ENCODE peak calls at places on chromosomes 11 and 22, in eight cellular contexts. K, G, W, H, R, C, L and N are unnamed samples. For H3K9me3, the result is how much of the 10 kb centered on the place peaks cover.

GRCh38 chr11:110186867-110187266 is 93.7 kb downstream of the ZC3H12C start:
- DNase-seq in K (no peak), R (no peak), G (no peak), H (no peak), C (no peak), L (no peak), W (no peak), N (no peak)

GRCh38 chr22:49535126-49535525 is 292.5 kb downstream of the BRD1 start:
- DNase-seq in G (peak), R (no peak), L (no peak), W (no peak), K (no peak), H (no peak), C (no peak), N (no peak)

GRCh38 chr11:111798279-111798678 is 32.1 kb upstream of the PPP2R1B start:
- DNase-seq in W (no peak), L (no peak), G (no peak), R (no peak), K (no peak), C (no peak), H (no peak), N (no peak)

GRCh38 chr22:36267058-36267457 is 14.1 kb downstream of the APOL1 start:
- DNase-seq in R (no peak), G (no peak), K (no peak), H (no peak), C (no peak), L (no peak), W (no peak), N (no peak)

GRCh38 chr11:73636249-73636648 is 10.1 kb upstream of the PLEKHB1 start:
- DNase-seq in W (no peak), L (no peak), C (no peak), R (no peak), H (no peak), K (no peak), G (no peak), N (no peak)

GRCh38 chr11:10561043-10561818 is 7.2 kb downstream of the LYVE1 start:
- DNase-seq in W (no peak), H (no peak), C (no peak), L (no peak), G (no peak), K (no peak), R (peak), N (no peak)

GRCh38 chr22:38755911-38756532 is at the start of gene SUN2:
- DNase-seq in K (peak), R (peak), L (peak), C (peak), W (peak), H (peak), G (peak), N (peak)

GRCh38 chr11:118081241-118081958 is 4.5 kb downstream of the TMPRSS4 start:
- DNase-seq in W (no peak), G (peak), K (no peak), L (no peak), R (no peak), H (no peak), C (no peak), N (no peak)

GRCh38 chr11:63682045-63682915 is 980 bp downstream of the RTN3 start:
- DNase-seq in K (peak), L (no peak), C (no peak), R (peak), G (peak), H (peak), W (peak), N (peak)

GRCh38 chr11:118655486-118656190 is 23.8 kb downstream of the TREH start:
- DNase-seq in W (no peak), R (no peak), C (no peak), L (no peak), G (no peak), H (no peak), K (no peak), N (no peak)

GRCh38 chr11:67667490-67668190 is 6.8 kb downstream of the ALDH3B2 start:
- DNase-seq in C (no peak), G (no peak), R (no peak), W (no peak), H (peak), K (no peak), L (no peak), N (no peak)

GRCh38 chr11:35590412-35590811 is 27.8 kb upstream of the FJX1 start:
- DNase-seq in K (no peak), H (no peak), W (no peak), C (no peak), R (no peak), L (no peak), G (no peak), N (peak)

GRCh38 chr11:108117746-108118371 is 3.5 kb upstream of the ACAT1 start:
- DNase-seq in C (peak), K (no peak), R (peak), L (no peak), G (no peak), W (peak), H (no peak), N (peak)

GRCh38 chr22:50242406-50242949 is 2.3 kb downstream of the TUBGCP6 start:
- DNase-seq in H (no peak), W (no peak), L (no peak), K (no peak), C (no peak), R (no peak), G (no peak), N (no peak)

GRCh38 chr11:106998126-106998525 is 20.1 kb downstream of the GUCY1A2 start:
- DNase-seq in H (no peak), C (no peak), K (no peak), L (no peak), W (no peak), G (no peak), R (no peak), N (peak)

GRCh38 chr22:50697667-50698506 is 25.3 kb downstream of the SHANK3 start:
- DNase-seq in W (peak), L (no peak), K (no peak), C (no peak), H (no peak), G (peak), R (no peak), N (no peak)

GRCh38 chr11:12003329-12003728 is 5.1 kb downstream of the DKK3 start:
- DNase-seq in G (no peak), K (no peak), W (no peak), L (no peak), H (no peak), R (no peak), C (no peak), N (no peak)

GRCh38 chr11:69122642-69123431 is 32.9 kb upstream of the SMIM38 start:
- DNase-seq in W (peak), L (peak), K (peak), R (peak), C (peak), G (peak), H (no peak), N (peak)

GRCh38 chr22:43345761-43346261 is 2.6 kb upstream of the SCUBE1 start:
- DNase-seq in G (no peak), C (no peak), K (no peak), W (no peak), R (peak), L (no peak), H (no peak), N (no peak)

GRCh38 chr22:45319319-45319675 is 9.6 kb downstream of the FAM118A start:
- DNase-seq in L (no peak), W (no peak), C (no peak), G (no peak), K (no peak), H (peak), R (no peak), N (no peak)

GRCh38 chr11:72599325-72600117 is 74.7 kb downstream of the PDE2A start:
- DNase-seq in K (no peak), H (no peak), L (no peak), W (no peak), G (no peak), R (peak), C (no peak), N (no peak)

GRCh38 chr11:103633037-103633788 is 403.2 kb upstream of the DDI1 start:
- DNase-seq in K (no peak), L (no peak), W (no peak), C (no peak), R (no peak), H (no peak), G (no peak), N (peak)

GRCh38 chr11:78659326-78660319 is 85.0 kb upstream of the NARS2 start:
- DNase-seq in H (no peak), C (no peak), K (no peak), W (no peak), R (no peak), L (no peak), G (no peak), N (peak)

GRCh38 chr11:34356576-34356917 is 1.3 kb downstream of the ABTB2 start:
- DNase-seq in H (peak), R (peak), G (no peak), K (peak), L (peak), W (peak), C (no peak), N (peak)

GRCh38 chr11:7548659-7549283 is 35.0 kb downstream of the PPFIBP2 start:
- DNase-seq in C (peak), G (no peak), H (no peak), W (peak), L (no peak), R (peak), K (no peak), N (no peak)

GRCh38 chr11:130873766-130874165 is 42.5 kb downstream of the SNX19 start:
- DNase-seq in H (no peak), L (no peak), R (no peak), K (no peak), C (no peak), G (no peak), W (no peak), N (no peak)

GRCh38 chr11:1518301-1518700 is 31.7 kb upstream of the MOB2 start:
- DNase-seq in K (no peak), R (no peak), H (no peak), L (no peak), W (no peak), C (no peak), G (no peak), N (no peak)

GRCh38 chr22:46501701-46502100 is 35.7 kb downstream of the CELSR1 start:
- DNase-seq in C (no peak), R (peak), W (no peak), H (no peak), G (no peak), L (no peak), K (no peak), N (peak)

GRCh38 chr11:62923634-62924411 is 2.7 kb upstream of the CHRM1 start:
- DNase-seq in G (no peak), R (no peak), W (peak), L (no peak), H (no peak), K (no peak), C (peak), N (peak)

GRCh38 chr11:70409437-70409836 is 11.1 kb downstream of the CTTN start:
- DNase-seq in K (no peak), H (no peak), L (no peak), W (no peak), C (no peak), R (no peak), G (no peak), N (no peak)

GRCh38 chr11:119380160-119380815 is 1.2 kb downstream of the USP2 start:
- DNase-seq in C (no peak), W (no peak), H (no peak), G (no peak), R (no peak), K (peak), L (no peak), N (no peak)

DNA sequence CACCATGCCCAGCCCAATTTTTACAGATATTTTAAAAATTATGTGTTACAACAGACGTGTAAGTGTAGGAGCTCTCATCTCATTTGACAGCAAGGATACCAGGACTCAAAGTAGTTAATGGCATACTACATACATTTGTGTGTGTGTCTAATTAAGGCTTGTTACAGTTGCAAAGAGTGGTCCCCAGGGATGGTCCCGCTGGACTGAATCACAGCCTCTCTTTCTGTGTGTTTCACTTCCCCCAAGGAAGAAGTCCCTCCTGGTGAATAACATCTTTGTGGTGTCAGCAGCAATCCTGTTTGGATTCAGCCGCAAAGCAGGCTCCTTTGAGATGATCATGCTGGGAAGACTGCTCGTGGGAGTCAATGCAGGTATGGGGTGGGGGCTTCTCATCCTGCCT is 17.2 kb downstream of the SLC2A11 start:
- DNase-seq in W (no peak), C (no peak), L (no peak), G (no peak), R (no peak), K (no peak), H (no peak), N (peak)
- H3K9me3 ChIP-seq in W (under half), C (under half), L (under half), G (under half), R (under half), K (under half), H (under half), N (under half)

DNA sequence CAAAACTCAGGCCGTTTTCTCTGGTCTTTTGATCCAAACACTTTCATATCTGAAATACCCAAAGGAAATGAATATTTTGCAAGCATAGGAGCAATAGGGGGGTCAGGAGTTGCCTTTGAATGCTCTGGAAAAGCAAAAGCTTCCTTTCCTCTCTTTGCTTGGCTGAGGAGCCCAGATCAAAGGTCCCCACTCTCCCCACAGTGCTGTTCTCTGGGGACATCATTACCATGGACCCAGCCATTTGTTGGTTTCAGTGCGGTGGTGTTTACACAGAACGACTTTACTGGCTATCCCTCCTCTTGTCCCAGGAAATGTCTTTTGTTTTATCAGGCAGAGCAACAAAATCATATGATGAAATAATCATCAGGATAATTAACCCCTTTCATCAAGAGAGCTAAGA is 1089.1 kb downstream of the TBC1D22A start:
- DNase-seq in W (no peak), C (no peak), H (peak), G (no peak), L (no peak), K (no peak), R (no peak), N (no peak)
- H3K9me3 ChIP-seq in W (under half), C (under half), H (under half), G (under half), L (under half), K (under half), R (under half), N (under half)

GRCh38 chr11:32566527-32566926 is 17.1 kb upstream of the EIF3M start:
- DNase-seq in R (no peak), W (no peak), H (no peak), K (no peak), C (no peak), G (no peak), L (no peak), N (no peak)
- H3K9me3 ChIP-seq in R (under half), W (under half), H (under half), K (under half), C (under half), G (under half), L (under half), N (under half)

GRCh38 chr22:48520207-48520606 is 1307.5 kb downstream of the BRD1 start:
- DNase-seq in H (no peak), W (no peak), R (no peak), K (no peak), C (no peak), L (no peak), G (no peak), N (no peak)
- H3K9me3 ChIP-seq in H (under half), W (under half), R (under half), K (under half), C (under half), L (under half), G (under half), N (under half)

GRCh38 chr22:37333724-37334460 is 51.6 kb downstream of the CYTH4 start:
- DNase-seq in C (no peak), L (no peak), K (no peak), H (no peak), R (no peak), W (no peak), G (no peak), N (peak)
- H3K9me3 ChIP-seq in C (under half), L (under half), K (under half), H (under half), R (under half), W (under half), G (under half), N (under half)

DNA sequence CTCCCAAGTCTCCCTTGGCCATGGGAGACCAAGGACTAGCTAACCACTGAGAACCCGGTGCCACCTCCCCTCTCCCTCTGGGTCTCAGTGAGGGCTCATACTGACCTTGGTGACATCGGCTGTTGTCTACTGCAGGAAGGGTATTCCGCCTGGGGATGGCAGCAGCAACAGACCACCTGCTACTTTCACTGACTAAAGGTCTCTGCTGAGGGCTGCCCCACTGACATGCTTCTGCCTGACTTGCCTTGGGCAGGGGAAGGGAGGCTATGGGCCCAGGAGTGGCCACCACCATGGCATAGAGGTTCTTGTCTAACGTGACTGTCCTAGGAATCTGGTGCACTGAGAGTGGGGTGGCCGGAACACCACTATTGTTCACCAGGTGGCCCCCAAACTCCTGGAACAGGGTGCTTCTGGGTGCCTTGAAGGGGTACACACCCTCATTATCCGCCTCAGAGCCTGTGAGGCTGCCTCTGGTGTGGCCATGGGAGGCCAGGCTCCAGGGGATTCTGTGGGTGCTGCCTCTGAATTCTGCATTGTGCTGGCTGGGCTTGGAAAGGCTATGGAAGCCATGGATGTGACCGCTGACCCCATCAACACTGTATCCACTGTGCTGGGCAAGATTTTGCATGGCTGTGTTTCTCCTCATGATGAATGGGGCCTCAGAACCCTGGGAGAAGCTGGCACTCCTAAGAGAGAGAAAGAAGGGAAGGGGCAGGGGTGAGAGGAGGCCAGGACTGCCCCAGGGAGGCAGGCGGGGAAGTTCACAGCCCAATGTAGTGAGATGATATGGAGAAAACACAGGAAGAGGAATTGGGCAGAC is 38.3 kb downstream of the GAB4 start:
- DNase-seq in L (no peak), G (no peak), H (no peak), W (no peak), R (no peak), C (no peak), K (no peak), N (no peak)
- H3K9me3 ChIP-seq in L (under half), G (under half), H (under half), W (under half), R (under half), C (under half), K (under half), N (under half)

GRCh38 chr22:30017824-30018223 is 62.4 kb upstream of the HORMAD2 start:
- DNase-seq in C (no peak), G (no peak), K (no peak), L (no peak), R (no peak), W (no peak), H (no peak), N (no peak)
- H3K9me3 ChIP-seq in C (under half), G (under half), K (under half), L (under half), R (under half), W (under half), H (under half), N (under half)

GRCh38 chr11:100965346-100965745 is 164.3 kb downstream of the PGR start:
- DNase-seq in G (no peak), L (no peak), W (no peak), R (no peak), C (no peak), K (no peak), H (no peak), N (no peak)

GRCh38 chr11:100964400-100964799 is 165.2 kb downstream of the PGR start:
- DNase-seq in G (no peak), H (no peak), W (no peak), L (no peak), K (no peak), C (no peak), R (no peak), N (no peak)

GRCh38 chr11:100969008-100969407 is 160.6 kb downstream of the PGR start:
- DNase-seq in H (no peak), W (no peak), L (no peak), K (no peak), G (no peak), C (no peak), R (no peak), N (no peak)

GRCh38 chr11:100963375-100963774 is 166.2 kb downstream of the PGR start:
- DNase-seq in C (no peak), G (no peak), R (no peak), K (no peak), H (no peak), W (no peak), L (no peak), N (no peak)

DNA sequence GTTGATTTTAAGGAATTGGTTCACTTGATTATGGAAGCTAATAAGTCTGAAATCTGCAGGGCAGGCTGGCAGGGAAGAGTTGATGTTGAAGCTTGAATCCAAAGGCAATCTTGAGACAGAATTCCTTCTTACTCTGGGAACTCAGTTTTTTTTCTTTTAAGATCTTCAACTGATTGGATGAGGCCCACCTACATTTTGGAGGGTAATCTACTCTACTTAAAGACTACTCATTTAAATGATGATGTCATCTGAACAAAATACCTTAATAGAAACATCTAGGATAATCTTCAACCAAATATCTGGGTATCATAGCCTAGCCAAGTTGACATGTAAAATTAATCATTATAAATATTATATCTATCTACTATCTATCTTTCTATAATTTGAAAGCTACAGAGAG is 163.2 kb downstream of the PGR start:
- DNase-seq in L (no peak), W (no peak), K (no peak), R (no peak), H (no peak), C (no peak), G (no peak), N (no peak)
- H3K9me3 ChIP-seq in L (under half), W (under half), K (under half), R (under half), H (under half), C (under half), G (under half), N (under half)

DNA sequence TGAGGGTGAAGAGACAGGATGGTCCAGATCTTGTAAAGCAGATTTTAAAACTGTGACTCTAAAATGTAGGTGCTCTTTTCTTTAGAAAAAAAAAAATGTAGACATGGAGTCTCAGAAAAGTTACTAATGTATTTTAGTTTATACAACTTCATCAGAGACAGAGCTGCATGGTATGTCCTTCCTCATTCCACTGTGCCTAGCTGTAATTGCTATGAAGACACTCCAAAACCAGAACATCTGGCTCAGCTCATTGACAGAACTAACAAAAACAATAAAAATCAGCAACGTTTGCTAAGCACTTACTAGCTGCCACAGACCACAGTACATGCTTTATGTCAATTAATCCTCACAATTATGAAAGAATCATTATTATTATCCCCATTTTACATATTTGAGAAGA is 160.7 kb downstream of the BARX2 start:
- DNase-seq in C (no peak), G (no peak), R (no peak), L (no peak), H (no peak), K (no peak), W (no peak), N (no peak)
- H3K9me3 ChIP-seq in C (under half), G (half or more), R (under half), L (under half), H (under half), K (under half), W (under half), N (under half)